ENCODE peak calls at places on chromosomes 11 and 22, in six cellular contexts. E, C, X, B, Q and V are unnamed samples.

GRCh38 chr11:68213135-68213515 is at the start of gene KMT5B:
- DNase-seq in B (peak), X (peak), E (peak), C (peak), Q (no peak), V (no peak)

GRCh38 chr11:128582496-128583366 is 4.6 kb downstream of the ETS1 start:
- DNase-seq in Q (peak), C (peak), E (no peak), X (peak), B (peak), V (no peak)

GRCh38 chr11:69481393-69481844 is at the start of gene LINC01488:
- DNase-seq in E (no peak), B (no peak), X (no peak), Q (no peak), C (no peak), V (no peak)

GRCh38 chr11:59582006-59582405 is 33.6 kb downstream of the OSBP start:
- DNase-seq in B (no peak), C (no peak), Q (no peak), E (no peak), X (no peak), V (no peak)

GRCh38 chr22:35648066-35649025 is at the start of gene APOL6:
- DNase-seq in Q (peak), E (no peak), C (peak), X (no peak), B (no peak), V (peak)

GRCh38 chr11:129732926-129733325 is 82.7 kb upstream of the TMEM45B start:
- DNase-seq in E (no peak), B (no peak), C (no peak), X (no peak), Q (no peak), V (no peak)

GRCh38 chr22:41526802-41527799 is 17.2 kb downstream of the POLR3H start:
- DNase-seq in B (no peak), X (no peak), E (peak), Q (no peak), C (no peak), V (peak)

GRCh38 chr11:23555085-23555484 is 694.8 kb upstream of the CCDC179 start:
- DNase-seq in C (peak), Q (peak), E (no peak), X (no peak), B (no peak), V (no peak)

GRCh38 chr22:19497245-19497644 is 17.5 kb downstream of the CDC45 start:
- DNase-seq in C (peak), X (no peak), B (no peak), Q (peak), E (no peak), V (no peak)

GRCh38 chr22:50674606-50675552 is 2.3 kb downstream of the SHANK3 start:
- DNase-seq in X (no peak), C (no peak), Q (no peak), E (no peak), B (no peak), V (peak)

GRCh38 chr22:29555065-29555644 is 1.6 kb upstream of the THOC5 start:
- DNase-seq in X (peak), B (peak), Q (no peak), C (no peak), E (no peak), V (no peak)

GRCh38 chr22:27998511-27999410 is 79.7 kb upstream of the PITPNB start:
- DNase-seq in X (no peak), Q (no peak), E (no peak), C (no peak), B (no peak), V (no peak)

GRCh38 chr22:30486661-30487115 is 14.9 kb upstream of the SEC14L3 start:
- DNase-seq in B (no peak), E (no peak), C (no peak), Q (no peak), X (no peak), V (no peak)

GRCh38 chr11:28860898-28861297 is 752.7 kb downstream of the METTL15 start:
- DNase-seq in X (no peak), C (peak), B (no peak), Q (peak), E (no peak), V (no peak)

GRCh38 chr11:126963603-126964353 is 36.8 kb downstream of the KIRREL3 start:
- DNase-seq in E (no peak), X (no peak), B (no peak), C (no peak), Q (no peak), V (no peak)

GRCh38 chr11:94926698-94927237 is 46.6 kb downstream of the CWC15 start:
- DNase-seq in X (peak), E (no peak), B (peak), Q (peak), C (peak), V (no peak)

GRCh38 chr11:14538271-14538925 is 18.2 kb upstream of the PSMA1 start:
- DNase-seq in X (no peak), Q (no peak), E (no peak), B (no peak), C (no peak), V (no peak)

GRCh38 chr11:125376856-125377255 is 119.2 kb downstream of the FEZ1 start:
- DNase-seq in B (no peak), X (no peak), Q (no peak), E (no peak), C (no peak), V (no peak)

GRCh38 chr11:28318861-28319260 is 210.7 kb downstream of the METTL15 start:
- DNase-seq in B (no peak), E (no peak), Q (no peak), X (no peak), C (no peak), V (no peak)

GRCh38 chr11:48116437-48116836 is 100.2 kb upstream of the OR4B1 start:
- DNase-seq in C (no peak), B (no peak), Q (no peak), X (no peak), E (no peak), V (no peak)

GRCh38 chr22:36775589-36775965 is 342 bp downstream of the IFT27 start:
- DNase-seq in Q (peak), C (no peak), E (no peak), X (no peak), B (peak), V (no peak)

GRCh38 chr22:24525416-24526037 is 29.4 kb downstream of the GUCD1 start:
- DNase-seq in Q (peak), E (peak), X (peak), B (peak), C (peak), V (peak)

GRCh38 chr11:110094298-110095073 is 1.3 kb downstream of the ZC3H12C start:
- DNase-seq in C (no peak), X (no peak), Q (peak), B (no peak), E (no peak), V (no peak)

GRCh38 chr11:128182844-128183243 is 404.5 kb downstream of the ETS1 start:
- DNase-seq in E (no peak), B (no peak), C (peak), Q (no peak), X (no peak), V (no peak)

GRCh38 chr22:35930933-35931332 is 97.7 kb downstream of the RBFOX2 start:
- DNase-seq in C (peak), B (no peak), X (peak), E (no peak), Q (peak), V (no peak)

GRCh38 chr11:86800956-86801264 is 568 bp downstream of the PRSS23 start:
- DNase-seq in B (no peak), C (no peak), E (no peak), X (no peak), Q (no peak), V (no peak)

GRCh38 chr11:33461726-33462125 is 204.5 kb downstream of the HIPK3 start:
- DNase-seq in B (no peak), X (no peak), Q (no peak), E (no peak), C (no peak), V (no peak)

GRCh38 chr22:32127904-32128303 is 31.2 kb downstream of the C22orf42 start:
- DNase-seq in Q (no peak), C (no peak), B (no peak), E (no peak), X (no peak), V (no peak)

GRCh38 chr11:108498046-108498815 is at the start of gene POGLUT3:
- DNase-seq in C (peak), Q (peak), E (no peak), B (peak), X (no peak), V (peak)

GRCh38 chr11:8567597-8568198 is 26.3 kb downstream of the STK33 start:
- DNase-seq in Q (peak), C (no peak), E (no peak), X (no peak), B (no peak), V (no peak)

GRCh38 chr22:29359469-29359868 is 28.9 kb downstream of the AP1B1 start:
- DNase-seq in E (no peak), C (peak), Q (peak), B (peak), X (peak), V (no peak)

GRCh38 chr22:26429458-26430238 is 588 bp downstream of the ASPHD2 start:
- DNase-seq in Q (no peak), B (no peak), X (no peak), C (no peak), E (no peak), V (no peak)

GRCh38 chr22:33678523-33678922 is 241.8 kb downstream of the LARGE1 start:
- DNase-seq in B (no peak), E (no peak), Q (no peak), C (no peak), X (no peak), V (no peak)

GRCh38 chr11:85626496-85626895 is 648 bp downstream of the DLG2 start:
- DNase-seq in Q (no peak), C (no peak), X (no peak), E (no peak), B (no peak), V (no peak)

DNA sequence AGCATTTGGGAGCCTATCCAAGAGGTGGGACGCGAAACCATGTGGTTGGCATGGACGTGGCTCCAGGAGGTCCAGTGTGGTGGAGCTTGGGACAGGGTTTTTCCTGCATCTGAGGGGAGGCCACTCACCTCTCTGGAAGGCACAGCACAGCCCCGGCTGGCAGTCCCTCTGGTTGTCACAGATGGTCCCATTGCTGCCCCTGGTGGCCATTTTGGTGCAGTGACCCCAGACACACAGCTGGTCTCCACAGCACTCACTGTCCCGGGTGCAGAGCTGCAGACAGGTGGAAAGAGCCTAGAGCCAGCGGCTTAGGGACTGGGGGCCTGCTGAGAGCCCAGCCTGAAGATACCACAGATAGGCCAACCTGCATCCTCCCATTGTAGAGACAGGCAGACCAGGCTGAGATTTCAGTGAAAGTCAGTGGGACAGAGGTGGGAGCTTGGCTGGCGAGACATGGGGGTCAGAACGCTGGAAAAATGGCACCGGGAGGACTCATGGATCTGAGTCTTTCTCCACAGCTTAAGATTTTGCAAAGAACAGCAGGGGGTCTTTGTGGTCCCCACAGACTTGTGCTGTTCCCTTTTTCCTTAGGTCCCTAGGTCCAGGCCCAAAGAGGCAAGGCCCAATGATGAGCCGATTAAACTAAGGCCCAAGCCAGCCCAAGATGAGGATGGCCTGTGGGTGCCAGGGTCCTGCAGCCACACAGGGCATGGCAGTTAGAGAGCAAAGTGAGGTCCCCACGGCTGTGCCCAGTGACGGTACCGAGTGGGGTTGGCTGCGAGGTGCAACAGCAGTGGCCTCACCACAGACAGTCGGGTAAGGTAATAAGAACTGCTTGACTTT is 41.4 kb downstream of the DKK3 start:
- DNase-seq in C (peak), X (no peak), B (peak), E (peak), Q (peak), V (peak)
- TF ChIP-seq CTCF in C (peak), X (peak), B (peak), E (peak), Q (peak), V (no peak)

GRCh38 chr22:47022475-47022874 is 260.0 kb downstream of the TBC1D22A start:
- DNase-seq in Q (no peak), C (no peak), X (no peak), B (no peak), E (no peak), V (no peak)
- TF ChIP-seq CTCF in Q (no peak), C (no peak), X (no peak), B (no peak), E (no peak), V (no peak)

GRCh38 chr22:17264321-17265052 is 45.3 kb upstream of the ADA2 start:
- DNase-seq in X (no peak), C (no peak), Q (no peak), E (no peak), B (peak), V (no peak)
- TF ChIP-seq CTCF in X (no peak), C (no peak), Q (no peak), E (no peak), B (no peak), V (no peak)

GRCh38 chr22:38203855-38204497 is 2.2 kb downstream of the MAFF start:
- DNase-seq in X (no peak), B (no peak), Q (peak), C (peak), E (no peak), V (no peak)

GRCh38 chr22:38203090-38203810 is 1.5 kb downstream of the MAFF start:
- DNase-seq in Q (peak), E (no peak), C (no peak), B (peak), X (no peak), V (peak)

GRCh38 chr22:38201371-38201717 is 450 bp upstream of the MAFF start:
- DNase-seq in E (no peak), B (no peak), X (no peak), C (no peak), Q (no peak), V (no peak)

GRCh38 chr22:38201718-38202436 is at the start of gene MAFF:
- DNase-seq in Q (peak), E (peak), B (peak), X (peak), C (peak), V (peak)

DNA sequence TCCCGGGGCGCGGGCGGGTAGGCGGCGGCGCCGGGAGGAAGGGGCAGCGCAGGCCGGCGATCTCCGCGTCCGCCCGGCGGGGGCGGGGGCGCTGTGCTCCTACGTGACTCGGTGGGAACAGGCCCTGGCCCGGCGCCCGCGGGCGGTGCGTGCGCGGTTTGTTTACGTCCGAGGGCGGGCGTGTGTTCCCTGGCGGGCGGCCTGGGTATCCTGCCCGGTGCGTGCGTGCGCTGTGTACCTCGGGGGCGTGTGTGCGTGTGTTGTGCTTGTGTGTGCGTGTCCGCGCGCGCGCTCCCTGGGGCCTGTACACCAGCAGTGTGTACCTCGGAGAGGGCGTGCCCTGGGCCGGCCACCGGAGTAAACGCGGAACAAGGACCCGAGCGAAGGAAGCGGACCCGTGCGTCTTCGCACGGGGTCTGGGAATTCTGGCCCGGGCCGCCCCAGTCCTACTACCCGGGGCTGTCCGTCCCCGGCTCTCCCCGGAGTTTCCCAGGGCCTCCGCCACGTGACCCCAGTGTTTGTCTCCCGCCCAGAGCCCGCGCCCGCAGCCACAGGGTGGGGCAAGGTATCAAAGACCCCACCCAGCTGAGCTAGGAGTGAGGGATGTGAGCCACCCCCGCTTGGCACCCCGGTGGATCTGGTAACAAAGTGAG is 769 bp downstream of the MAFF start:
- DNase-seq in B (peak), E (no peak), X (peak), C (peak), Q (peak), V (peak)
- TF ChIP-seq CTCF in B (peak), E (no peak), X (no peak), C (peak), Q (peak), V (no peak)

GRCh38 chr11:111527279-111527678 is 12.7 kb downstream of the HOATZ start:
- DNase-seq in E (no peak), C (no peak), B (no peak), X (no peak), Q (no peak), V (no peak)

GRCh38 chr11:111526501-111526900 is 11.9 kb downstream of the HOATZ start:
- DNase-seq in E (no peak), B (no peak), X (no peak), C (peak), Q (no peak), V (no peak)

GRCh38 chr11:111531156-111531555 is 9.4 kb upstream of the LAYN start:
- DNase-seq in C (no peak), E (no peak), Q (no peak), X (no peak), B (no peak), V (no peak)

GRCh38 chr11:111530091-111530490 is 10.4 kb upstream of the LAYN start:
- DNase-seq in Q (no peak), B (no peak), X (no peak), E (no peak), C (no peak), V (no peak)

GRCh38 chr11:111528557-111528956 is 12.0 kb upstream of the LAYN start:
- DNase-seq in C (no peak), B (no peak), E (no peak), X (no peak), Q (no peak), V (no peak)
- TF ChIP-seq CTCF in C (peak), B (no peak), E (no peak), X (no peak), Q (no peak), V (no peak)

GRCh38 chr11:119357069-119357468 is 10.6 kb upstream of the MFRP start:
- DNase-seq in X (no peak), Q (no peak), B (peak), E (no peak), C (no peak), V (no peak)
- TF ChIP-seq CTCF in X (no peak), Q (no peak), B (no peak), E (no peak), C (no peak), V (no peak)

GRCh38 chr11:63889344-63889743 is 27.6 kb downstream of the RCOR2 start:
- DNase-seq in E (no peak), Q (no peak), B (no peak), X (no peak), C (no peak), V (no peak)

GRCh38 chr11:63887600-63887999 is 29.4 kb downstream of the RCOR2 start:
- DNase-seq in Q (no peak), E (no peak), C (no peak), X (no peak), B (no peak), V (no peak)

GRCh38 chr11:63892233-63892632 is 24.7 kb downstream of the RCOR2 start:
- DNase-seq in C (peak), E (no peak), B (no peak), Q (no peak), X (no peak), V (no peak)

GRCh38 chr11:63890368-63890767 is 26.6 kb downstream of the RCOR2 start:
- DNase-seq in X (no peak), Q (no peak), B (no peak), E (no peak), C (no peak), V (no peak)

GRCh38 chr11:63888170-63889086 is 28.5 kb downstream of the RCOR2 start:
- DNase-seq in E (peak), B (peak), Q (peak), C (peak), X (no peak), V (peak)
- TF ChIP-seq CTCF in E (no peak), B (no peak), Q (no peak), C (no peak), X (no peak), V (no peak)